ENCODE peak calls at places on chromosomes 12 and 14, in six cellular contexts. M is effector memory CD4-positive, alpha-beta T cell; H is colonic mucosa; B is ovary; I is A673; F is upper lobe of right lung. J is an unnamed sample.

GRCh38 chr14:68140111-68140741 is 320.6 kb downstream of the RAD51B start:
- DNase-seq in H (peak; percentile 74), F (no peak), I (peak; percentile 80), B (peak; percentile 39), M (no peak), J (no peak)

GRCh38 chr12:90010089-90010488 is 301.5 kb upstream of the ATP2B1 start:
- DNase-seq in H (no peak), F (no peak), M (no peak), B (no peak), I (peak; percentile 79), J (no peak)

GRCh38 chr12:63083046-63083445 is 68.0 kb downstream of the AVPR1A start:
- DNase-seq in F (no peak), H (no peak), I (no peak), M (no peak), B (no peak), J (no peak)

GRCh38 chr12:89733579-89734201 is 25.1 kb upstream of the ATP2B1 start:
- DNase-seq in F (no peak), I (peak; percentile 29), H (no peak), M (no peak), B (no peak), J (no peak)

GRCh38 chr12:51941011-51941561 is 10.4 kb upstream of the ACVR1B start:
- DNase-seq in B (no peak), I (peak; percentile 82), H (no peak), M (no peak), F (no peak), J (no peak)

GRCh38 chr14:69284170-69284569 is 24.2 kb downstream of the GALNT16 start:
- DNase-seq in I (no peak), H (no peak), F (no peak), B (no peak), M (no peak), J (no peak)

GRCh38 chr14:29805415-29806123 is 122.1 kb downstream of the PRKD1 start:
- DNase-seq in B (peak; percentile 61), F (peak; percentile 69), M (no peak), I (peak; percentile 86), H (no peak), J (no peak)

GRCh38 chr12:43338848-43339526 is 213.0 kb downstream of the ADAMTS20 start:
- DNase-seq in H (no peak), M (no peak), B (no peak), F (no peak), I (peak; percentile 64), J (no peak)

GRCh38 chr12:121364657-121365265 is 12.6 kb upstream of the ANAPC5 start:
- DNase-seq in F (no peak), M (no peak), H (no peak), I (no peak), B (no peak), J (no peak)

GRCh38 chr14:90671835-90672234 is 144.4 kb downstream of the TTC7B start:
- DNase-seq in F (no peak), I (no peak), H (no peak), M (no peak), B (no peak), J (no peak)

DNA sequence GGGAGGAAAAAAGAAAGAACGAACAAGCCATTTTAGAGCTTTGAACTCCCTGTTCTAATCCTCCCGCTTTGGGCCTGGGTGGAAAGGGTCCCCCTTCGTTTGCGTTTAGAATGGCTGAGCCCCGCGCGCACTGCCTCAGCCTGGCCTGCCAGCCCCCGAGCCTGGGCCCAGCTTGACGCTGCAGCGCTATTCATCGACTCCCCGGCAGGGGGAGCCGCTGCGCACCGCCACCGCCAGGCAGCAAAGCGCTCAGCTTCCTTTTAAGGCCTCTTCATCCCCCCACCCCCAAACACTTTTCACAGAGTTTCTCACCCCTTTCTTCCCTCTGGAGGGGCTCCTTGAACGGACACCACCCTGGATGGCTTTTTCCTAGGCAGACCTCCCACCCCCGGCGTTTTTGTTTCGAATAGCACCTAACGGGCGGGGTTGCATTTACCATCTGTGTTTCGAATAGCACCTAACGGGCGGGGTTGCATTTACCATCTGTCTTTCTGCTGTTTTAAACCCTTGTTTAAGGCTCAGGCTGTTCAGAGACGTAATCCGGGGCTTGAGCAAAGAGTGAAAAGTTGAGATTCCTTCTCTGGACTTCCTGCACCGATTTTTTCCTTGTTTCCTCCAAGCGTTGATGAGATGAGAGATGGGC is 56.4 kb upstream of the PIWIL1 start:
- DNase-seq in M (peak; percentile 1), I (peak; percentile 3), F (no peak), B (no peak), H (no peak), J (peak; percentile 6)
- H3K27ac ChIP-seq in M (no peak overlapping the region), I (no peak overlapping the region), F (no peak overlapping the region), B (no peak overlapping the region), H (no peak overlapping the region), J (no peak overlapping the region)

DNA sequence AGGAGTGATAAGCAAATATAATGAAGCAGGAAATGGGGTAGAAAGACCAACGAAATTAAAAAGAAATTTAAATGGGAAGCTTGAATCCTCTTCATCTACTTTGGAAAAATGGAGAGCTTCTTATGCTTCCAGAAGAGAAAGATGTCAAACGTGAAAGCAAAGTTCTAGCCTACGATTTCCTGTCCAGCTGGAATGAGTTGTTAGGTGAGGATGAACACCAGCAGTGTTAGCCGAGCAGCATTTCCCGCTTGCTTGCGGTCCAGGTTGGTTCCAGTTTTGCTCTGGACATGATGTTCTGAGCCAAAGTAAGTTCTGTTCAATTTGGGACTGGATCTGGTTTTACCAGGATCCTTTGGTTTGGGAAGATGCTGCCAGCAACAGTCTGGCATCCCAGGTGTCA is 78.9 kb downstream of the DACT1 start:
- DNase-seq in M (no peak), I (peak; percentile 14), H (no peak), F (no peak), B (no peak), J (no peak)
- H3K27ac ChIP-seq in M (no peak overlapping the region), I (no peak overlapping the region), H (peak overlapping the region; percentile 14), F (no peak overlapping the region), B (no peak overlapping the region), J (no peak overlapping the region)

GRCh38 chr12:124034297-124034696 is 61.3 kb downstream of the ZNF664 start:
- DNase-seq in H (no peak), M (no peak), I (no peak), B (no peak), F (no peak), J (no peak)
- H3K27ac ChIP-seq in H (no peak overlapping the region), M (no peak overlapping the region), I (no peak overlapping the region), B (no peak overlapping the region), F (no peak overlapping the region), J (no peak overlapping the region)

GRCh38 chr14:20440465-20440864 is 4.5 kb upstream of the KLHL33 start:
- DNase-seq in I (no peak), F (no peak), H (no peak), M (no peak), B (no peak), J (no peak)
- H3K27ac ChIP-seq in I (no peak overlapping the region), F (no peak overlapping the region), H (no peak overlapping the region), M (no peak overlapping the region), B (no peak overlapping the region), J (no peak overlapping the region)